ENCODE peak calls at places on chromosomes 7 and 10, in eight cellular contexts. B is NCI-H1092; O is Panc1; V is activated CD4-positive, alpha-beta T cell treated with anti-CD3 and anti-CD28 coated beads for 48 hours; L is activated gamma-delta T cell treated with Interleukin-2 at 50 U/mL for 16 hours; A is HS-5; D is stimulated activated CD4-positive, alpha-beta T cell treated with anti-CD3 and anti-CD28 coated beads, Interleukin-1b, Interleukin-23, amount 100 ng/mL, for 4 hours; I is left ventricle myocardium inferior. C is an unnamed sample.

GRCh38 chr7:31443457-31443856 is 70.4 kb upstream of the ITPRID1 start:
- DNase-seq in L (no peak), I (no peak), A (peak), D (no peak), O (peak), V (no peak), B (peak), C (peak)

GRCh38 chr7:147485660-147486210 is 1104.8 kb upstream of the C7orf33 start:
- DNase-seq in I (no peak), B (no peak), O (no peak), V (no peak), L (no peak), A (no peak), D (no peak), C (no peak)

GRCh38 chr10:102401735-102402511 is 6.4 kb downstream of the NFKB2 start:
- DNase-seq in O (no peak), B (no peak), A (no peak), I (no peak), V (no peak), D (no peak), L (no peak), C (no peak)

GRCh38 chr10:110221721-110222261 is 14.4 kb downstream of the MXI1 start:
- DNase-seq in L (peak), V (peak), I (peak), A (peak), D (peak), O (no peak), B (peak), C (peak)

GRCh38 chr10:130392031-130392430 is 255.8 kb downstream of the GLRX3 start:
- DNase-seq in A (no peak), L (no peak), I (no peak), V (no peak), O (no peak), B (no peak), D (no peak), C (no peak)

GRCh38 chr10:17951868-17952371 is at the start of gene SLC39A12:
- DNase-seq in D (no peak), V (no peak), A (peak), I (no peak), O (no peak), L (no peak), B (no peak), C (peak)

GRCh38 chr7:32616625-32617024 is 121.3 kb downstream of the AVL9 start:
- DNase-seq in D (no peak), V (no peak), B (no peak), L (no peak), I (peak), A (peak), O (peak), C (peak)

GRCh38 chr7:87600130-87601124 is at the start of gene ABCB1:
- DNase-seq in D (peak), A (no peak), V (peak), L (peak), O (no peak), I (peak), B (peak), C (peak)

GRCh38 chr10:22229756-22230330 is 12.0 kb upstream of the EBLN1 start:
- DNase-seq in A (no peak), I (no peak), B (no peak), D (no peak), V (no peak), L (no peak), O (no peak), C (no peak)

GRCh38 chr10:22557321-22557720 is 157.1 kb downstream of the PIP4K2A start:
- DNase-seq in O (no peak), V (no peak), L (no peak), D (no peak), B (no peak), A (no peak), I (no peak), C (no peak)

GRCh38 chr7:81990395-81990794 is 220.5 kb upstream of the HGF start:
- DNase-seq in L (no peak), D (no peak), V (no peak), B (no peak), O (peak), A (peak), I (no peak), C (no peak)

GRCh38 chr10:85986777-85987176 is 379.8 kb downstream of the GRID1 start:
- DNase-seq in V (no peak), A (no peak), B (no peak), O (no peak), D (no peak), L (no peak), I (no peak), C (no peak)

GRCh38 chr7:117588352-117588794 is 108.5 kb downstream of the CFTR start:
- DNase-seq in B (no peak), L (no peak), D (no peak), V (no peak), A (peak), O (no peak), I (no peak), C (peak)

GRCh38 chr7:30933124-30933893 is 21.7 kb downstream of the AQP1 start:
- DNase-seq in V (no peak), D (no peak), I (no peak), O (no peak), B (peak), L (no peak), A (no peak), C (no peak)

GRCh38 chr7:16354573-16354972 is 66.8 kb downstream of the CRPPA start:
- DNase-seq in O (no peak), I (no peak), B (no peak), D (no peak), V (no peak), A (no peak), L (no peak), C (peak)

GRCh38 chr7:1632916-1633785 is 36.9 kb upstream of the ELFN1 start:
- DNase-seq in L (no peak), O (no peak), I (no peak), D (no peak), B (no peak), V (no peak), A (no peak), C (no peak)

GRCh38 chr10:123847686-123848432 is 43.7 kb downstream of the CPXM2 start:
- DNase-seq in O (no peak), I (no peak), L (no peak), B (no peak), A (peak), D (no peak), V (no peak), C (peak)

GRCh38 chr10:58023341-58024073 is 244.2 kb downstream of the IPMK start:
- DNase-seq in D (no peak), A (peak), V (no peak), I (no peak), L (no peak), O (peak), B (no peak), C (peak)

GRCh38 chr10:25061125-25061524 is 44.7 kb downstream of the THNSL1 start:
- DNase-seq in A (no peak), I (no peak), D (no peak), V (no peak), B (no peak), L (no peak), O (no peak), C (no peak)

GRCh38 chr10:29647483-29647882 is 12.7 kb upstream of the SVIL start:
- DNase-seq in A (no peak), I (no peak), L (no peak), D (no peak), O (no peak), B (no peak), V (no peak), C (no peak)

GRCh38 chr10:13573960-13574359 is 12.8 kb upstream of the PRPF18 start:
- DNase-seq in O (no peak), B (no peak), A (no peak), I (no peak), D (no peak), L (no peak), V (no peak), C (no peak)

GRCh38 chr10:4790045-4790444 is 36.0 kb upstream of the AKR1E2 start:
- DNase-seq in V (no peak), O (no peak), I (no peak), D (no peak), A (no peak), L (no peak), B (no peak), C (no peak)

GRCh38 chr10:53140516-53140915 is 367.9 kb upstream of the MBL2 start:
- DNase-seq in O (no peak), A (peak), V (no peak), B (no peak), D (no peak), I (no peak), L (no peak), C (no peak)

GRCh38 chr10:123007558-123008378 is 827 bp downstream of the IKZF5 start:
- DNase-seq in V (peak), B (peak), O (peak), I (no peak), A (no peak), D (no peak), L (peak), C (peak)

C was measured in LoVo.